ENCODE peak calls at places on chromosomes 11 and 22, in six cellular contexts. L, C, W, M, J and R are unnamed samples.
A peak's percentile ranks its signal among the peaks of the same experiment; 100 is the strongest.

GRCh38 chr11:112837162-112837826 is 123.9 kb upstream of the NCAM1 start:
- DNase-seq in M (peak; percentile 33), C (no peak), L (peak; percentile 32), J (no peak), W (no peak), R (no peak)

GRCh38 chr11:107043242-107043991 is 25.1 kb upstream of the GUCY1A2 start:
- DNase-seq in J (no peak), M (no peak), C (no peak), W (peak; percentile 96), L (no peak), R (no peak)

GRCh38 chr11:61787928-61788491 is 4.4 kb downstream of the TMEM258 start:
- DNase-seq in C (peak; percentile 56), M (no peak), L (peak; percentile 90), J (no peak), W (peak; percentile 30), R (no peak)

GRCh38 chr11:68338041-68338800 is 25.8 kb downstream of the LRP5 start:
- DNase-seq in C (no peak), L (no peak), M (peak; percentile 69), W (peak; percentile 71), J (no peak), R (peak; percentile 42)

GRCh38 chr11:71999360-71999759 is 651 bp downstream of the IL18BP start:
- DNase-seq in M (peak; percentile 60), C (no peak), W (peak; percentile 61), J (no peak), L (no peak), R (no peak)

GRCh38 chr11:14358729-14359439 is at the start of gene RRAS2:
- DNase-seq in C (peak; percentile 88), J (peak; percentile 84), W (peak; percentile 70), L (peak; percentile 93), M (peak; percentile 66), R (peak; percentile 77)

GRCh38 chr22:28978158-28978557 is 83.5 kb downstream of the C22orf31 start:
- DNase-seq in M (peak; percentile 63), L (no peak), W (no peak), J (no peak), C (no peak), R (peak; percentile 91)

GRCh38 chr11:75532200-75532972 is 6.6 kb upstream of the GDPD5 start:
- DNase-seq in M (peak; percentile 81), L (peak; percentile 87), J (no peak), C (peak; percentile 77), W (peak; percentile 33), R (peak; percentile 64)

GRCh38 chr11:34002420-34002819 is 49.1 kb upstream of the CAPRIN1 start:
- DNase-seq in L (no peak), W (no peak), J (no peak), C (no peak), M (no peak), R (no peak)

GRCh38 chr11:130513132-130513531 is 64.7 kb downstream of the ADAMTS15 start:
- DNase-seq in C (peak; percentile 73), M (no peak), J (no peak), L (no peak), W (peak; percentile 76), R (peak; percentile 90)

GRCh38 chr11:111336582-111337256 is 38.4 kb downstream of the POU2AF3 start:
- DNase-seq in W (peak; percentile 93), C (no peak), J (no peak), L (peak; percentile 23), M (peak; percentile 78), R (no peak)

GRCh38 chr11:11261629-11262028 is 91.4 kb downstream of the CSNK2A3 start:
- DNase-seq in W (no peak), J (no peak), L (peak; percentile 21), M (no peak), C (no peak), R (no peak)

GRCh38 chr11:32895471-32895870 is 2.9 kb downstream of the QSER1 start:
- DNase-seq in L (no peak), J (no peak), C (no peak), W (no peak), M (no peak), R (no peak)

GRCh38 chr11:82308979-82309378 is 424.7 kb downstream of the FAM181B start:
- DNase-seq in L (no peak), W (no peak), M (peak; percentile 27), C (no peak), J (no peak), R (no peak)

GRCh38 chr22:26576026-26576680 is 13.8 kb downstream of the TPST2 start:
- DNase-seq in L (no peak), W (peak; percentile 43), C (no peak), J (no peak), M (no peak), R (no peak)

GRCh38 chr11:110778351-110778750 is 66.1 kb upstream of the ARHGAP20 start:
- DNase-seq in W (no peak), C (no peak), L (no peak), J (no peak), M (no peak), R (no peak)

GRCh38 chr22:50481440-50482106 is at the start of gene ADM2:
- DNase-seq in J (no peak), L (peak; percentile 87), M (no peak), W (peak; percentile 49), C (peak; percentile 75), R (no peak)

GRCh38 chr22:30205281-30206115 is 41.1 kb downstream of the LIF start:
- DNase-seq in C (no peak), J (peak; percentile 87), M (no peak), W (peak; percentile 98), L (no peak), R (peak; percentile 56)

GRCh38 chr22:44023404-44024287 is 456 bp upstream of the PARVB start:
- DNase-seq in C (peak; percentile 84), L (peak; percentile 75), W (peak; percentile 46), J (no peak), M (peak; percentile 59), R (peak; percentile 61)
- H3K4me3 ChIP-seq in C (peak overlapping the region; percentile 77), L (peak overlapping the region; percentile 64), W (peak overlapping the region; percentile 77), J (peak overlapping the region; percentile 85), M (peak overlapping the region; percentile 91), R (peak overlapping the region; percentile 75)

DNA sequence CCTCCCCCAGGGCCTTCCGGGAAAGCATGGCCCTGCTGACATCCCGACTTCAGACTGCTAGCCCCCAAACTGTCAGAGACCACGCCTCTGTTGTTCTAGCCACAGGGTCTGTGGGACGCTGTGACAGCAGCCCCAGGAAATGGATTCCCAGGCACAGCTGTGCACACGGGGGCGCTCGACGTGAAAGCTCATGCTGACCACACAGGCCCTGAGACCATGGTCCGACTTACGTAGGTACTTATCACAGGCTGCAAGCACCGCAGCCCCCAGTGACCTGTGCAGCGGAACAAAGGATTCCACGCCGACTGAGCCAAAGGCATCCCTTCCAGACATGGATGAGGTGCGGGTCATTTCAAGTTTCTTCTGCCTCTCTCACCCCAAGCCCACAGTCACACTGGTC is 150.6 kb downstream of the CTTN start:
- DNase-seq in L (peak; percentile 33), W (no peak), C (peak; percentile 44), J (no peak), M (no peak), R (no peak)
- H3K4me3 ChIP-seq in L (no peak overlapping the region), W (no peak overlapping the region), C (no peak overlapping the region), J (no peak overlapping the region), M (no peak overlapping the region), R (no peak overlapping the region)

GRCh38 chr22:17120711-17121234 is 387 bp downstream of the TMEM121B start:
- DNase-seq in M (no peak), J (no peak), L (peak; percentile 39), C (peak; percentile 64), W (no peak), R (no peak)
- H3K4me3 ChIP-seq in M (peak overlapping the region; percentile 64), J (peak overlapping the region; percentile 68), L (peak overlapping the region; percentile 75), C (peak overlapping the region; percentile 74), W (peak overlapping the region; percentile 44), R (peak overlapping the region; percentile 61)

GRCh38 chr22:34975721-34976120 is 90.2 kb upstream of the ISX start:
- DNase-seq in W (peak; percentile 7), L (peak; percentile 60), M (no peak), J (no peak), C (no peak), R (no peak)
- H3K4me3 ChIP-seq in W (no peak overlapping the region), L (no peak overlapping the region), M (no peak overlapping the region), J (no peak overlapping the region), C (no peak overlapping the region), R (no peak overlapping the region)